ENCODE peak calls at places on chromosomes 13 and 19, in five cellular contexts. One of them, this sample, is unnamed.

GRCh38 chr13:40803316-40803715 is 13.9 kb downstream of the SLC25A15 start:
- DNase-seq in K562: no peak
- DNase-seq in A549: no peak
- DNase-seq in H1: no peak
- DNase-seq in HepG2: no peak
- DNase-seq in this sample: no peak

GRCh38 chr13:39283062-39283461 is 244.8 kb downstream of the NHLRC3 start:
- DNase-seq in HepG2: no peak
- DNase-seq in H1: no peak
- DNase-seq in A549: no peak
- DNase-seq in K562: no peak
- DNase-seq in this sample: no peak

GRCh38 chr19:35038623-35039512 is 2.7 kb upstream of the HPN start:
- DNase-seq in A549: no peak
- DNase-seq in K562: no peak
- DNase-seq in H1: no peak
- DNase-seq in HepG2: no peak
- DNase-seq in this sample: no peak

GRCh38 chr19:19550972-19551861 is 13.2 kb downstream of the CILP2 start:
- DNase-seq in A549: no peak
- DNase-seq in H1: no peak
- DNase-seq in K562: no peak
- DNase-seq in HepG2: no peak
- DNase-seq in this sample: no peak

GRCh38 chr13:83168575-83168974 is 713.7 kb downstream of the SLITRK1 start:
- DNase-seq in H1: no peak
- DNase-seq in A549: no peak
- DNase-seq in HepG2: no peak
- DNase-seq in K562: no peak
- DNase-seq in this sample: no peak

GRCh38 chr19:40745402-40745780 is 4.9 kb downstream of the ACTMAP start:
- DNase-seq in K562: no peak
- DNase-seq in H1: no peak
- DNase-seq in A549: no peak
- DNase-seq in HepG2: peak; percentile 28
- DNase-seq in this sample: peak; percentile 37

GRCh38 chr19:17296278-17296677 is 6.9 kb downstream of the ABHD8 start:
- DNase-seq in A549: peak; percentile 73
- DNase-seq in K562: no peak
- DNase-seq in HepG2: no peak
- DNase-seq in H1: no peak
- DNase-seq in this sample: peak; percentile 61

GRCh38 chr13:105338044-105338443 is 1197.4 kb downstream of the EFNB2 start:
- DNase-seq in K562: no peak
- DNase-seq in H1: no peak
- DNase-seq in A549: no peak
- DNase-seq in HepG2: no peak
- DNase-seq in this sample: no peak

GRCh38 chr19:47545061-47545948 is 27.6 kb downstream of the ZNF541 start:
- DNase-seq in HepG2: no peak
- DNase-seq in H1: no peak
- DNase-seq in A549: no peak
- DNase-seq in K562: no peak
- DNase-seq in this sample: no peak

GRCh38 chr13:85413664-85414063 is 385.6 kb downstream of the SLITRK6 start:
- DNase-seq in K562: no peak
- DNase-seq in A549: no peak
- DNase-seq in H1: no peak
- DNase-seq in HepG2: no peak
- DNase-seq in this sample: no peak

GRCh38 chr19:9932835-9933234 is 3.5 kb downstream of the OLFM2 start:
- DNase-seq in H1: no peak
- DNase-seq in HepG2: no peak
- DNase-seq in A549: no peak
- DNase-seq in K562: no peak
- DNase-seq in this sample: no peak

GRCh38 chr13:74288361-74288911 is 154.2 kb upstream of the KLF12 start:
- DNase-seq in HepG2: no peak
- DNase-seq in K562: no peak
- DNase-seq in A549: no peak
- DNase-seq in H1: peak; percentile 47
- DNase-seq in this sample: peak; percentile 16

GRCh38 chr19:3578390-3578789 is 5.6 kb downstream of the HMG20B start:
- DNase-seq in HepG2: no peak
- DNase-seq in A549: no peak
- DNase-seq in H1: peak; percentile 56
- DNase-seq in K562: no peak
- DNase-seq in this sample: no peak

GRCh38 chr13:89688908-89689307 is 1658.6 kb upstream of the MIR17HG start:
- DNase-seq in A549: no peak
- DNase-seq in K562: no peak
- DNase-seq in HepG2: no peak
- DNase-seq in H1: no peak
- DNase-seq in this sample: no peak

GRCh38 chr19:14689598-14690503 is at the start of gene ZNF333:
- DNase-seq in A549: peak; percentile 91
- DNase-seq in K562: peak; percentile 99
- DNase-seq in HepG2: peak; percentile 75
- DNase-seq in H1: peak; percentile 100
- DNase-seq in this sample: peak; percentile 88

GRCh38 chr19:13037161-13037560 is 41.9 kb downstream of the NFIX start:
- DNase-seq in K562: no peak
- DNase-seq in A549: peak; percentile 27
- DNase-seq in H1: no peak
- DNase-seq in HepG2: no peak
- DNase-seq in this sample: peak; percentile 72

GRCh38 chr19:35645680-35646511 is 2.2 kb upstream of the COX6B1 start:
- DNase-seq in H1: no peak
- DNase-seq in HepG2: no peak
- DNase-seq in K562: no peak
- DNase-seq in A549: no peak
- DNase-seq in this sample: no peak

GRCh38 chr19:39946532-39946931 is 12.1 kb upstream of the FCGBP start:
- DNase-seq in H1: no peak
- DNase-seq in HepG2: no peak
- DNase-seq in K562: no peak
- DNase-seq in A549: no peak
- DNase-seq in this sample: no peak

GRCh38 chr13:51697181-51697580 is 106.8 kb downstream of the DHRS12 start:
- DNase-seq in H1: no peak
- DNase-seq in HepG2: no peak
- DNase-seq in K562: no peak
- DNase-seq in A549: no peak
- DNase-seq in this sample: peak; percentile 62

GRCh38 chr13:62537593-62537992 is 1121.9 kb upstream of the PCDH20 start:
- DNase-seq in K562: no peak
- DNase-seq in HepG2: no peak
- DNase-seq in H1: no peak
- DNase-seq in A549: no peak
- DNase-seq in this sample: no peak

GRCh38 chr13:91195789-91196188 is 151.7 kb upstream of the MIR17HG start:
- DNase-seq in A549: no peak
- DNase-seq in K562: no peak
- DNase-seq in H1: no peak
- DNase-seq in HepG2: no peak
- DNase-seq in this sample: no peak

GRCh38 chr19:1780272-1780957 is 27.1 kb downstream of the ONECUT3 start:
- DNase-seq in H1: no peak
- DNase-seq in A549: peak; percentile 53
- DNase-seq in HepG2: peak; percentile 33
- DNase-seq in K562: no peak
- DNase-seq in this sample: no peak

DNA sequence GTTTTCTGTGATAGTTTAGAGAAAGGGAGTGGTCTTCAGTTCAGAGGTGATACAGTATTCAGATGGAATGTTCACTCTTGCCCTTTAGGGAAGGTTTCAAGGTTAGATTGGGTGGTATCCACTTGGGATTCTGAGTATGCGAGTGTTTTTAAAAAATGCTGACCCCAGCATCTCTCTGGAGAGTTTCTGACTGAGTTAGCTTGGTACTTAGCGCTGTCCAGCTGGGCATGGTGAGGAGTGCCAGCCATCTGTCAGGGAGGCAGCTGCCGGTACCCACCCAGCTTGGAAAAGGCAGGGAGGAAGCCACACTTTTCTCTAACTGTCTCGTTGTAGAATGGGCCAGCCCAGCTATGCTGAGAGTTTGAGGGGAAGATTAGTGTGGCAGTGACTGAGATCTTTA is 63.3 kb downstream of the ARHGEF7 start:
- DNase-seq in A549: no peak
- DNase-seq in H1: no peak
- DNase-seq in K562: no peak
- DNase-seq in HepG2: no peak
- DNase-seq in this sample: no peak
- H3K4me1 ChIP-seq in A549: no peaks in the 10 kb centered on the region
- H3K4me1 ChIP-seq in H1: no peaks in the 10 kb centered on the region
- H3K4me1 ChIP-seq in K562: peaks cover 5% of the 10 kb centered on the region
- H3K4me1 ChIP-seq in HepG2: peaks cover 16% of the 10 kb centered on the region
- H3K4me1 ChIP-seq in this sample: peaks cover 25% of the 10 kb centered on the region

DNA sequence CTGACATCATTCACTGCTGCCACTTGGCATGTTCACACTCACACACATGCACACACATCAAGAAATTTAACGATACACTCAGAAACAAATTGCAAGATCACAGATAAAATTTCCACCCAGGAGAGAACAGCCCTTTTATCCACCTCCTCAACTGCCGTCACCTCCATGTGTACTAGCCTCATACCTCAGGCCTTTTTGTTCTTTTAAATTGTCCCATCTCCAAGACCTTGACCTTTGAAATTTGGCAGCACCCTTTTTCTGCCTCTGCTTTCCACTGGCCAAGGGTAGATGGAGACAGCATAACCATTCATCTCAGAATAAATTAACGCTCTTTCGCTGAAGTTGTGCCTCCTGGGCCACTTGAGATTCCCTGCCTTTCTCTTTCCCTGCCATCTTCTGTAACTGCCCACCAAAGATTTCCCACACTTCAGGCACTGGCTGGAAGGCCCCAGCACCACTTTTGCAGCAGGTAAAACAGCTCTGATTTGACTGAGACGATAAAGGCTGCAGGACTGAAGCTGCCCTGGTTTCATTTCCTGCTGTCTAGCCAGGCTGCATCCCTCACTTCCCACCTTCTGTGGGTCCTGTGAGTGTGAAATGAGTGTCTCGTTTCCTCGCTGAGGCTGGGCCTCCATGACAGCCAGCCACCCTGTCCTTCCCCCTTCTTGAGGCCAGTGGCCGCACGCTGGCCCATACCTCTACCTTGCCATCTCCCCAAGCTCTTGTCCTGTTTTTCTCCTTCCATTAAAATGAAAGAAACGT is 39.3 kb downstream of the MBNL2 start:
- DNase-seq in K562: no peak
- DNase-seq in H1: no peak
- DNase-seq in HepG2: no peak
- DNase-seq in A549: no peak
- DNase-seq in this sample: no peak
- TF ChIP-seq JUN in K562: no peak
- TF ChIP-seq JUN in H1: no peak
- TF ChIP-seq JUN in HepG2: no peak
- TF ChIP-seq JUN in A549: no peak
- TF ChIP-seq JUN in this sample: no peak

GRCh38 chr13:110359840-110360301 is 52.8 kb downstream of the COL4A2 start:
- DNase-seq in A549: no peak
- DNase-seq in HepG2: no peak
- DNase-seq in H1: no peak
- DNase-seq in K562: no peak
- DNase-seq in this sample: no peak

GRCh38 chr13:110361365-110361911 is 54.4 kb downstream of the COL4A2 start:
- DNase-seq in A549: no peak
- DNase-seq in K562: no peak
- DNase-seq in HepG2: no peak
- DNase-seq in H1: no peak
- DNase-seq in this sample: no peak

GRCh38 chr13:110363009-110363408 is 55.9 kb downstream of the COL4A2 start:
- DNase-seq in H1: peak; percentile 66
- DNase-seq in K562: no peak
- DNase-seq in HepG2: no peak
- DNase-seq in A549: no peak
- DNase-seq in this sample: no peak

GRCh38 chr13:110358381-110358780 is 51.3 kb downstream of the COL4A2 start:
- DNase-seq in H1: no peak
- DNase-seq in HepG2: no peak
- DNase-seq in A549: no peak
- DNase-seq in K562: no peak
- DNase-seq in this sample: no peak

DNA sequence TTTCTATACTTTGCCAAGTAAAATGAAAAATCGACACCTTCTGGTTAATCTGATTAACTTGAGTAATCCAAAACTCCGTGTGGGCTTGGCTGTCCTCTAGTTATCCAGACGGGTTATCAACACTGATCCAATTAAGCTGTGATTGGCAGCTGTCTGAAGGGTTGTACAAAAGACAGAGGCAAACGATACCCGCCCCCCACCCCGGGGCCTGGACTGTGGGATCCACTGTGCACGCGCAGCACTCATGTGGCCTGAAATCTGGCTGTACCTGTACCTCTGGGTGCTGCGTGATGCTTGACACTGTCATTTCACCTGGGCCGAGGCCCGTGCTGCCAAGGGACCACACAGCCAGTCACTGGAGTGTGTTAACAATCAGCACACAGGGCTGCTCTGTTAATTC is 53.5 kb downstream of the COL4A2 start:
- DNase-seq in K562: no peak
- DNase-seq in H1: no peak
- DNase-seq in HepG2: no peak
- DNase-seq in A549: no peak
- DNase-seq in this sample: no peak
- H3K4me1 ChIP-seq in K562: no peaks in the 10 kb centered on the region
- H3K4me1 ChIP-seq in H1: no peaks in the 10 kb centered on the region
- H3K4me1 ChIP-seq in HepG2: no peaks in the 10 kb centered on the region
- H3K4me1 ChIP-seq in A549: no peaks in the 10 kb centered on the region
- H3K4me1 ChIP-seq in this sample: no peaks in the 10 kb centered on the region

DNA sequence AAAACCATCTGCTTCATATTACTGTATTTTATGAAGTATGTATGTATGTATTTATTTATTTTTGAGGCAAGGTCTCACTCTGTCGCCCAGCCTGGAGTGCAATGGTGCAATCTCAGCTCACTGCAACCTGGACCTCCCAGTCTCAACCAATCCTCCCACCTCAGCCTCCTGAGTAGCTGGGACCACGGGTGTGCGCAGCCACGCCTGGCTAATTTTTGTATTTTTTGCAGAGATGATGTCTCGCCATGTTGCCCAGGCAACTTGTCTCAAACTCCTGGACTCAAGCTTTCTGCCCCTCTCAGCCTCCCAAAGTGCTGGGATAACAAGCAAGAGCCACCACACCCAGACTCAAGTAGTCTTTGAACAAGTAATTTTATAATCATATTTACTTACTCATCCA is 5.5 kb downstream of the KATNAL1 start:
- DNase-seq in HepG2: no peak
- DNase-seq in A549: no peak
- DNase-seq in H1: no peak
- DNase-seq in K562: no peak
- DNase-seq in this sample: no peak
- TF ChIP-seq JUN in HepG2: no peak
- TF ChIP-seq JUN in A549: no peak
- TF ChIP-seq JUN in H1: no peak
- TF ChIP-seq JUN in K562: no peak
- TF ChIP-seq JUN in this sample: no peak

GRCh38 chr19:48718711-48719231 is 754 bp downstream of the MAMSTR start:
- DNase-seq in HepG2: peak; percentile 90
- DNase-seq in H1: no peak
- DNase-seq in K562: no peak
- DNase-seq in A549: no peak
- DNase-seq in this sample: no peak
- H3K4me1 ChIP-seq in HepG2: peaks cover 51% of the 10 kb centered on the region
- H3K4me1 ChIP-seq in H1: no peaks in the 10 kb centered on the region
- H3K4me1 ChIP-seq in K562: peaks cover 16% of the 10 kb centered on the region
- H3K4me1 ChIP-seq in A549: peaks cover 17% of the 10 kb centered on the region
- H3K4me1 ChIP-seq in this sample: peaks cover 7% of the 10 kb centered on the region